ENCODE peak calls at places on chromosomes 7 and 10, in seven cellular contexts. S, V, T, E, N, P and H are unnamed samples.

GRCh38 chr10:11255796-11256444 is 238.2 kb downstream of the CELF2 start:
- DNase-seq in N (no peak), P (no peak), E (no peak), S (no peak), V (peak; percentile 36), T (peak; percentile 72), H (peak; percentile 72)

GRCh38 chr7:36653011-36653670 is 71.2 kb downstream of the AOAH start:
- DNase-seq in T (no peak), V (no peak), P (no peak), E (no peak), N (peak; percentile 15), S (no peak), H (no peak)

GRCh38 chr7:91079491-91079890 is 184.7 kb upstream of the FZD1 start:
- DNase-seq in E (no peak), T (no peak), S (no peak), V (no peak), P (no peak), N (no peak), H (no peak)

GRCh38 chr7:23710000-23710399 is at the start of gene STK31:
- DNase-seq in V (no peak), T (no peak), N (no peak), S (no peak), P (no peak), E (no peak), H (no peak)

GRCh38 chr10:93032105-93032808 is 28.3 kb upstream of the CYP26C1 start:
- DNase-seq in N (no peak), E (no peak), V (no peak), P (no peak), S (no peak), T (no peak), H (no peak)

GRCh38 chr7:138948403-138948802 is 32.8 kb downstream of the KIAA1549 start:
- DNase-seq in T (no peak), S (no peak), E (no peak), V (no peak), N (no peak), P (peak; percentile 60), H (no peak)

GRCh38 chr7:133051066-133051465 is 30.8 kb downstream of the CHCHD3 start:
- DNase-seq in T (peak; percentile 26), P (peak; percentile 68), S (no peak), N (peak; percentile 42), V (peak; percentile 10), E (no peak), H (no peak)

GRCh38 chr7:138958026-138958956 is 22.9 kb downstream of the KIAA1549 start:
- DNase-seq in P (no peak), E (no peak), N (no peak), V (no peak), T (no peak), S (no peak), H (no peak)

GRCh38 chr7:115754226-115754625 is 276.3 kb downstream of the TFEC start:
- DNase-seq in V (no peak), P (peak; percentile 52), N (no peak), S (no peak), T (no peak), E (no peak), H (no peak)

GRCh38 chr7:56074371-56074791 is 10.3 kb downstream of the SUMF2 start:
- DNase-seq in P (peak; percentile 94), N (peak; percentile 44), E (no peak), T (peak; percentile 63), S (peak; percentile 88), V (peak; percentile 89), H (peak; percentile 86)

GRCh38 chr10:20747782-20748181 is 149.3 kb downstream of the NEBL start:
- DNase-seq in V (no peak), T (no peak), N (no peak), E (no peak), S (no peak), P (no peak), H (no peak)

GRCh38 chr7:114789942-114790341 is 132.0 kb upstream of the MDFIC start:
- DNase-seq in V (no peak), S (no peak), E (no peak), P (no peak), N (peak; percentile 26), T (no peak), H (no peak)

GRCh38 chr7:3196629-3197028 is 104.4 kb upstream of the SDK1 start:
- DNase-seq in N (no peak), S (no peak), E (no peak), V (no peak), T (no peak), P (no peak), H (no peak)

GRCh38 chr10:97685395-97685958 is 1.6 kb downstream of the AVPI1 start:
- DNase-seq in N (no peak), V (no peak), S (no peak), E (no peak), P (peak; percentile 71), T (no peak), H (no peak)

GRCh38 chr10:121961456-121961855 is 13.6 kb downstream of the NSMCE4A start:
- DNase-seq in S (no peak), N (no peak), T (no peak), P (no peak), V (no peak), E (no peak), H (no peak)

GRCh38 chr10:124025638-124026336 is 67.6 kb downstream of the CHST15 start:
- DNase-seq in V (no peak), N (no peak), E (no peak), S (no peak), T (no peak), P (peak; percentile 22), H (no peak)

GRCh38 chr10:87519582-87519981 is 14.9 kb downstream of the MINPP1 start:
- DNase-seq in S (no peak), V (no peak), N (no peak), E (no peak), T (no peak), P (no peak), H (no peak)

GRCh38 chr7:128271471-128272454 is 30.7 kb downstream of the LEP start:
- DNase-seq in T (no peak), P (no peak), V (no peak), N (no peak), E (no peak), S (no peak), H (no peak)

GRCh38 chr7:147775564-147775963 is 815.0 kb upstream of the C7orf33 start:
- DNase-seq in T (no peak), V (no peak), E (no peak), P (no peak), N (no peak), S (peak; percentile 78), H (no peak)

GRCh38 chr10:69972951-69973350 is 79.7 kb upstream of the MACROH2A2 start:
- DNase-seq in N (peak; percentile 39), S (no peak), V (no peak), T (no peak), E (no peak), P (no peak), H (no peak)

GRCh38 chr10:116146374-116146773 is 126.6 kb downstream of the GFRA1 start:
- DNase-seq in N (no peak), E (no peak), P (no peak), V (no peak), S (no peak), T (no peak), H (no peak)

GRCh38 chr7:82172896-82173295 is 270.7 kb downstream of the CACNA2D1 start:
- DNase-seq in V (no peak), N (no peak), E (no peak), S (no peak), T (no peak), P (peak; percentile 73), H (no peak)

GRCh38 chr7:99096124-99096887 is 47.6 kb downstream of the SMURF1 start:
- DNase-seq in E (no peak), V (no peak), T (no peak), S (no peak), N (no peak), P (peak; percentile 76), H (no peak)

GRCh38 chr7:75650671-75651070 is 88.1 kb downstream of the HIP1 start:
- DNase-seq in N (no peak), T (peak; percentile 30), E (no peak), P (no peak), V (peak; percentile 61), S (peak; percentile 83), H (no peak)

GRCh38 chr10:44400553-44400952 is 15.7 kb upstream of the CXCL12 start:
- DNase-seq in T (no peak), S (no peak), P (no peak), N (no peak), V (no peak), E (no peak), H (no peak)

GRCh38 chr7:65924193-65924592 is 51.3 kb downstream of the VKORC1L1 start:
- DNase-seq in P (no peak), T (no peak), V (no peak), N (no peak), S (no peak), E (no peak), H (no peak)

GRCh38 chr7:75892634-75893272 is 13.9 kb downstream of the RHBDD2 start:
- DNase-seq in N (no peak), T (no peak), V (peak; percentile 41), S (no peak), E (no peak), P (no peak), H (peak; percentile 66)

GRCh38 chr10:5645944-5646617 is 20.3 kb downstream of the ASB13 start:
- DNase-seq in E (no peak), P (no peak), N (no peak), S (no peak), V (peak; percentile 57), T (no peak), H (no peak)

GRCh38 chr10:131902691-131903090 is 1.9 kb downstream of the PPP2R2D start:
- DNase-seq in P (no peak), T (no peak), S (no peak), V (no peak), N (no peak), E (no peak), H (no peak)

GRCh38 chr7:73555411-73555982 is 2.0 kb downstream of the BCL7B start:
- DNase-seq in T (no peak), E (no peak), N (no peak), P (no peak), V (no peak), S (no peak), H (no peak)

GRCh38 chr7:82810558-82811259 is 352.0 kb downstream of the PCLO start:
- DNase-seq in E (no peak), S (peak; percentile 31), N (peak; percentile 62), T (peak; percentile 65), P (peak; percentile 80), V (no peak), H (no peak)

GRCh38 chr7:23529262-23529859 is 2.4 kb downstream of the TRA2A start:
- DNase-seq in E (no peak), P (no peak), N (no peak), S (no peak), V (no peak), T (no peak), H (no peak)

GRCh38 chr7:36651404-36651803 is 72.9 kb downstream of the AOAH start:
- DNase-seq in P (no peak), V (no peak), N (peak; percentile 39), E (no peak), T (no peak), S (no peak), H (no peak)

GRCh38 chr10:78473016-78473415 is 439.4 kb downstream of the RPS24 start:
- DNase-seq in T (no peak), N (no peak), S (no peak), V (no peak), P (no peak), E (no peak), H (no peak)

GRCh38 chr10:97540669-97541500 is 31.7 kb upstream of the ANKRD2 start:
- DNase-seq in P (no peak), N (no peak), E (no peak), S (no peak), T (no peak), V (no peak), H (peak; percentile 52)

GRCh38 chr10:92045641-92046106 is 122.1 kb downstream of the BTAF1 start:
- DNase-seq in S (no peak), V (no peak), P (no peak), E (no peak), N (no peak), T (no peak), H (no peak)

GRCh38 chr7:116552616-116553015 is 27.8 kb downstream of the CAV1 start:
- DNase-seq in E (no peak), V (no peak), N (no peak), T (no peak), P (no peak), S (no peak), H (no peak)

GRCh38 chr10:78770167-78771090 is 298.3 kb upstream of the ZMIZ1 start:
- DNase-seq in E (no peak), S (no peak), P (no peak), V (no peak), N (no peak), T (no peak), H (no peak)